ENCODE peak calls at places on chromosomes 7 and 10, in four cellular contexts. One of them, this sample, is unnamed.

GRCh38 chr7:7178906-7179305 is 3.4 kb upstream of the C1GALT1 start:
- DNase-seq in K562: no peak
- DNase-seq in HCT116: no peak
- DNase-seq in HepG2: no peak
- DNase-seq in this sample: no peak

GRCh38 chr10:131849591-131850489 is 51.0 kb upstream of the PPP2R2D start:
- DNase-seq in K562: no peak
- DNase-seq in HCT116: no peak
- DNase-seq in HepG2: no peak
- DNase-seq in this sample: no peak

GRCh38 chr10:121356187-121356586 is 242.1 kb downstream of the FGFR2 start:
- DNase-seq in K562: no peak
- DNase-seq in HCT116: no peak
- DNase-seq in HepG2: no peak
- DNase-seq in this sample: no peak

GRCh38 chr7:98178321-98178720 is 32.9 kb upstream of the BHLHA15 start:
- DNase-seq in K562: no peak
- DNase-seq in HCT116: no peak
- DNase-seq in HepG2: no peak
- DNase-seq in this sample: no peak

GRCh38 chr10:119025776-119026175 is 3.7 kb upstream of the NANOS1 start:
- DNase-seq in K562: no peak
- DNase-seq in HCT116: no peak
- DNase-seq in HepG2: no peak
- DNase-seq in this sample: no peak

GRCh38 chr10:74543276-74543675 is 283.1 kb upstream of the KAT6B start:
- DNase-seq in K562: no peak
- DNase-seq in HCT116: no peak
- DNase-seq in HepG2: no peak
- DNase-seq in this sample: no peak

GRCh38 chr7:30656611-30657010 is 25.6 kb downstream of the CRHR2 start:
- DNase-seq in K562: no peak
- DNase-seq in HCT116: no peak
- DNase-seq in HepG2: no peak
- DNase-seq in this sample: no peak

GRCh38 chr7:21943436-21943835 is 2.3 kb downstream of the CDCA7L start:
- DNase-seq in K562: no peak
- DNase-seq in HCT116: no peak
- DNase-seq in HepG2: no peak
- DNase-seq in this sample: no peak

GRCh38 chr7:134553976-134554375 is 5.1 kb downstream of the AKR1B15 start:
- DNase-seq in K562: no peak
- DNase-seq in HCT116: no peak
- DNase-seq in HepG2: peak
- DNase-seq in this sample: peak

GRCh38 chr10:624605-625334 is 64.7 kb downstream of the DIP2C start:
- DNase-seq in K562: peak
- DNase-seq in HCT116: no peak
- DNase-seq in HepG2: peak
- DNase-seq in this sample: peak

GRCh38 chr7:88001744-88002530 is 67.9 kb downstream of the ADAM22 start:
- DNase-seq in K562: no peak
- DNase-seq in HCT116: no peak
- DNase-seq in HepG2: no peak
- DNase-seq in this sample: no peak

GRCh38 chr7:31023877-31024276 is 28.2 kb upstream of the ADCYAP1R1 start:
- DNase-seq in K562: no peak
- DNase-seq in HCT116: no peak
- DNase-seq in HepG2: no peak
- DNase-seq in this sample: no peak

GRCh38 chr10:71233491-71233892 is 21.1 kb downstream of the UNC5B start:
- DNase-seq in K562: no peak
- DNase-seq in HCT116: no peak
- DNase-seq in HepG2: no peak
- DNase-seq in this sample: no peak

GRCh38 chr7:109126404-109127050 is 556.9 kb downstream of the DNAJB9 start:
- DNase-seq in K562: no peak
- DNase-seq in HCT116: no peak
- DNase-seq in HepG2: no peak
- DNase-seq in this sample: no peak

GRCh38 chr10:69328346-69328687 is 50.0 kb downstream of the HK1 start:
- DNase-seq in K562: no peak
- DNase-seq in HCT116: no peak
- DNase-seq in HepG2: no peak
- DNase-seq in this sample: no peak

GRCh38 chr7:133513608-133514007 is 260.7 kb downstream of the EXOC4 start:
- DNase-seq in K562: no peak
- DNase-seq in HCT116: no peak
- DNase-seq in HepG2: no peak
- DNase-seq in this sample: no peak

GRCh38 chr10:92011560-92012214 is 88.1 kb downstream of the BTAF1 start:
- DNase-seq in K562: peak
- DNase-seq in HCT116: peak
- DNase-seq in HepG2: peak
- DNase-seq in this sample: no peak

GRCh38 chr10:113735913-113736312 is 15.6 kb upstream of the PLEKHS1 start:
- DNase-seq in K562: no peak
- DNase-seq in HCT116: no peak
- DNase-seq in HepG2: peak
- DNase-seq in this sample: no peak

GRCh38 chr7:875476-876076 is 778 bp upstream of the GET4 start:
- DNase-seq in K562: no peak
- DNase-seq in HCT116: no peak
- DNase-seq in HepG2: no peak
- DNase-seq in this sample: no peak

GRCh38 chr10:100009283-100009792 is 409 bp downstream of the DNMBP start:
- DNase-seq in K562: peak
- DNase-seq in HCT116: no peak
- DNase-seq in HepG2: peak
- DNase-seq in this sample: no peak

GRCh38 chr10:86365346-86366032 is 1.1 kb downstream of the GRID1 start:
- DNase-seq in K562: no peak
- DNase-seq in HCT116: no peak
- DNase-seq in HepG2: no peak
- DNase-seq in this sample: peak

GRCh38 chr10:70540789-70541360 is 61.7 kb downstream of the PRF1 start:
- DNase-seq in K562: no peak
- DNase-seq in HCT116: no peak
- DNase-seq in HepG2: no peak
- DNase-seq in this sample: no peak

GRCh38 chr10:105024184-105024583 is 383.1 kb downstream of the SORCS3 start:
- DNase-seq in K562: no peak
- DNase-seq in HCT116: no peak
- DNase-seq in HepG2: no peak
- DNase-seq in this sample: no peak

GRCh38 chr7:123846217-123846891 is 1.4 kb downstream of the HYAL4 start:
- DNase-seq in K562: no peak
- DNase-seq in HCT116: no peak
- DNase-seq in HepG2: no peak
- DNase-seq in this sample: no peak

GRCh38 chr10:119308089-119308488 is 100.7 kb downstream of the GRK5 start:
- DNase-seq in K562: no peak
- DNase-seq in HCT116: no peak
- DNase-seq in HepG2: no peak
- DNase-seq in this sample: no peak

GRCh38 chr10:104109908-104110662 is 11.9 kb upstream of the SFR1 start:
- DNase-seq in K562: no peak
- DNase-seq in HCT116: peak
- DNase-seq in HepG2: peak
- DNase-seq in this sample: no peak

GRCh38 chr7:101747758-101748345 is 69.6 kb upstream of the CUX1 start:
- DNase-seq in K562: no peak
- DNase-seq in HCT116: no peak
- DNase-seq in HepG2: no peak
- DNase-seq in this sample: no peak

GRCh38 chr10:36681751-36682633 is 443.4 kb upstream of the ANKRD30A start:
- DNase-seq in K562: no peak
- DNase-seq in HCT116: no peak
- DNase-seq in HepG2: peak
- DNase-seq in this sample: no peak

GRCh38 chr10:119333146-119333792 is 125.9 kb downstream of the GRK5 start:
- DNase-seq in K562: no peak
- DNase-seq in HCT116: no peak
- DNase-seq in HepG2: no peak
- DNase-seq in this sample: no peak

GRCh38 chr7:85688712-85689111 is 501.9 kb upstream of the SEMA3D start:
- DNase-seq in K562: no peak
- DNase-seq in HCT116: no peak
- DNase-seq in HepG2: no peak
- DNase-seq in this sample: no peak

GRCh38 chr7:155355745-155356144 is 58.1 kb downstream of the INSIG1 start:
- DNase-seq in K562: no peak
- DNase-seq in HCT116: no peak
- DNase-seq in HepG2: no peak
- DNase-seq in this sample: no peak

GRCh38 chr7:155355176-155355575 is 57.5 kb downstream of the INSIG1 start:
- DNase-seq in K562: no peak
- DNase-seq in HCT116: no peak
- DNase-seq in HepG2: no peak
- DNase-seq in this sample: no peak

GRCh38 chr7:155358066-155358947 is 60.6 kb downstream of the INSIG1 start:
- DNase-seq in K562: no peak
- DNase-seq in HCT116: no peak
- DNase-seq in HepG2: no peak
- DNase-seq in this sample: no peak

GRCh38 chr7:155357573-155358041 is 59.9 kb downstream of the INSIG1 start:
- DNase-seq in K562: no peak
- DNase-seq in HCT116: no peak
- DNase-seq in HepG2: no peak
- DNase-seq in this sample: no peak

DNA sequence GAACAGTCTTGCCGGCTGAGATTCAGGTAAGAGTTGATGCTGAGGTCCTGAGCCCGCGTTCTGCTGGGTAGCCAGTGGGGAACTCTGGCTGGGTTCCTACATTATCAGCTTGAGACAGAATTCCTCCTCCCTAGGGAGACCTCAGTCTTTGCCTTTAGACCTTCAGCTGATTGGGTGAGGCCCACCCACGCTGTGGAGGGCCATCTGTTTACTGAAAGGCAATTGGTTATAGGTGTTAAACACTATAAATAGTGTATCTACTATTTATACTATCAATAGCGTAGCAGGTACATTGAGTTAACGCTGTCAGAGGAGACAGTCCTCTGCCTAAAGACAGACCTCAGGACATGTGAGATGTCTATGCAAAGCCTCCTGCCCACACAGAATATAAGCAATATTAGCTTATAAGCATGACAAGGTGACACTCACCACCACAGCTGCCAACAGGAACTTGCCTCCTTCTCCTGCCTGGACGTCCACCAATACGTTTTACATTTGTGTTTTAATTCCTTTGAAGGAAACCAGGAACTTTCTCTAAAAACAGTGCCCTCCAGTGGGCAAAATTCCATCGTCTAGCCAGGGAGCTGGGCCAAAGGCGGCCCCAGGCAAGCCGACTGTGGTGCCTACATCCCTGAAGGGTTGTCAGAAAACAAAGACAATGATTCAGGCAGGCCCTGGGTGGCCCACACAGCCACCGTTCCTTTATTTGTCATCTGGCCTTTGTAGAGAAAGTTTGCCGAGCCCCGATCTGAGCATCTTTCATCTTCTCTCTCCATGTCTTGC is 58.8 kb downstream of the INSIG1 start:
- DNase-seq in K562: peak
- DNase-seq in HCT116: peak
- DNase-seq in HepG2: peak
- DNase-seq in this sample: peak
- TF ChIP-seq CTCF in K562: peak
- TF ChIP-seq CTCF in HCT116: peak
- TF ChIP-seq CTCF in HepG2: peak
- TF ChIP-seq CTCF in this sample: no peak

GRCh38 chr10:29140991-29141390 is 147.9 kb upstream of the LYZL1 start:
- DNase-seq in K562: no peak
- DNase-seq in HCT116: no peak
- DNase-seq in HepG2: no peak
- DNase-seq in this sample: no peak
- TF ChIP-seq ATF3 in K562: no peak
- TF ChIP-seq ATF3 in HCT116: no peak
- TF ChIP-seq ATF3 in HepG2: no peak
- TF ChIP-seq ATF3 in this sample: no peak

GRCh38 chr7:92652536-92652935 is 62.3 kb upstream of the FAM133B start:
- DNase-seq in K562: no peak
- DNase-seq in HCT116: no peak
- DNase-seq in HepG2: no peak
- DNase-seq in this sample: no peak

GRCh38 chr7:92653136-92653535 is 62.9 kb upstream of the FAM133B start:
- DNase-seq in K562: no peak
- DNase-seq in HCT116: no peak
- DNase-seq in HepG2: no peak
- DNase-seq in this sample: no peak

GRCh38 chr7:92650391-92650790 is 60.2 kb upstream of the FAM133B start:
- DNase-seq in K562: no peak
- DNase-seq in HCT116: no peak
- DNase-seq in HepG2: no peak
- DNase-seq in this sample: no peak

GRCh38 chr7:92657391-92657790 is 67.2 kb upstream of the FAM133B start:
- DNase-seq in K562: no peak
- DNase-seq in HCT116: no peak
- DNase-seq in HepG2: no peak
- DNase-seq in this sample: no peak

DNA sequence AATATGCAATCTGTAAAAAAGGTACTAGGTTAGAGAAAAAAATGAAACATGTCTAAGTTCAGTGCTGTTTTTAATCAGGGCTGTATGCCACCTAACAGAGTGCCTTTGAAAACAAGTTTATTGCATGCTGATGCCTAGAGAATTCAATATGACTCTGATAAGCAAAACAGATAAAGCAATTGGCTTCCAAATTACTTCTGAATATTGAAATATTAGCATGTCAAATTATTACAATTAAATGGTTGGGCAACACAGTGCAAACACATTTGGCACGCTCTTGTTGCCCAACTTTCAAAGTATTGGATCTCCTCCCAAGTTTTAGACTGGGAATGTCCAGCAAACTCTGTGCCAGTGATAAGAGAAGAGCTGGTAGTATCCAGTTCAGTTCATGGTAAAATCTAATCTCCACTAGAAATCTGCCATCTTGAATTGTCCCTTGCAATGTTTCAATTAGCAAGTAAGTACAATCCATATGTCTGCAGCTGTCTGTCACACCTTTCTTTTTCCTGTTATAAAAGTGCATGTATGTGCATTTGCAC is 65.2 kb upstream of the FAM133B start:
- DNase-seq in K562: no peak
- DNase-seq in HCT116: no peak
- DNase-seq in HepG2: no peak
- DNase-seq in this sample: no peak
- TF ChIP-seq CTCF in K562: no peak
- TF ChIP-seq CTCF in HCT116: no peak
- TF ChIP-seq CTCF in HepG2: no peak
- TF ChIP-seq CTCF in this sample: no peak

DNA sequence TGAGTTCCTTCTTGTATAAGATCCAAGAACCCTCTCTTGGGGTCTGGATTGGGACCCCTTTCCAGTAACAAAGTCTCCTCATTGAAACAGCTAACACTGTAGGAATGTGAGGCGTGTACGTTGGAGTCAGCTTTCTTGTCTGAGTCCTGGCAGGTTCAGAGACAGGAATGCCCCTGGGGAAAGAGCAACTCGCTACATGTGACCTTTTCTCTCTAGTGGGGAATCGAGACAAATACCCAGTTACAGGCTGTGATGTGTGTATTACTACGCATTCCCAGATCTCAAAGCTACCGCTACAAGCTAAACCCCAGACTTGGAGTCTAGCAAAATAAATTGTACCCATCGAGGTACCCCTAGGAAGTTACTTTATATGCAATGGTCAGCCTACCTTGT is 85.6 kb upstream of the FRMD4A start:
- DNase-seq in K562: no peak
- DNase-seq in HCT116: no peak
- DNase-seq in HepG2: no peak
- DNase-seq in this sample: no peak
- TF ChIP-seq ATF3 in K562: no peak
- TF ChIP-seq ATF3 in HCT116: no peak
- TF ChIP-seq ATF3 in HepG2: no peak
- TF ChIP-seq ATF3 in this sample: no peak